ENCODE peak calls at places on chromosomes 5 and 9, in six cellular contexts. G is suprapubic skin, B is IMR-90, W is tibial nerve, J is uterus, O is HepG2. L is an unnamed sample.

GRCh38 chr5:24491482-24491881 is 153.3 kb downstream of the CDH10 start:
- DNase-seq in O (no peak), G (no peak), B (no peak), W (no peak), J (no peak), L (no peak)

GRCh38 chr5:153835891-153836515 is 202.7 kb downstream of the FAM114A2 start:
- DNase-seq in J (no peak), W (no peak), O (no peak), G (no peak), B (no peak), L (no peak)

GRCh38 chr5:41284938-41285337 is 71.6 kb upstream of the C6 start:
- DNase-seq in O (no peak), G (no peak), W (no peak), J (no peak), B (no peak), L (no peak)

GRCh38 chr5:78753093-78753531 is 104.5 kb upstream of the LHFPL2 start:
- DNase-seq in W (no peak), O (no peak), J (no peak), B (peak; percentile 68), G (no peak), L (no peak)

GRCh38 chr5:176568657-176569056 is 19.5 kb downstream of the CDHR2 start:
- DNase-seq in W (no peak), O (no peak), G (no peak), B (no peak), J (no peak), L (no peak)

GRCh38 chr5:176492431-176492830 is 44.2 kb downstream of the FAF2 start:
- DNase-seq in B (peak; percentile 20), J (no peak), O (no peak), G (no peak), W (no peak), L (no peak)

GRCh38 chr5:133321833-133322420 is 270.1 kb downstream of the HSPA4 start:
- DNase-seq in G (no peak), J (no peak), B (no peak), W (no peak), O (no peak), L (no peak)

GRCh38 chr5:64625678-64626077 is 64.6 kb upstream of the SHISAL2B start:
- DNase-seq in W (no peak), O (no peak), G (no peak), J (no peak), B (peak; percentile 67), L (no peak)

GRCh38 chr9:98569491-98569890 is 139.2 kb downstream of the GABBR2 start:
- DNase-seq in J (no peak), B (no peak), W (no peak), O (no peak), G (no peak), L (no peak)

GRCh38 chr9:127557466-127557869 is 54.6 kb upstream of the STXBP1 start:
- DNase-seq in J (no peak), G (peak; percentile 74), W (no peak), O (no peak), B (no peak), L (no peak)

GRCh38 chr5:133235696-133236426 is 184.0 kb downstream of the HSPA4 start:
- DNase-seq in G (no peak), W (no peak), O (no peak), J (no peak), B (peak; percentile 17), L (no peak)

GRCh38 chr9:74358944-74359343 is 138.2 kb upstream of the RORB start:
- DNase-seq in J (no peak), B (no peak), W (no peak), G (no peak), O (no peak), L (no peak)

GRCh38 chr5:128241071-128241695 is 157.6 kb downstream of the SLC12A2 start:
- DNase-seq in G (no peak), J (no peak), B (peak; percentile 20), W (no peak), O (no peak), L (no peak)

GRCh38 chr5:94807985-94808384 is 189.5 kb downstream of the SLF1 start:
- DNase-seq in B (no peak), J (no peak), W (no peak), G (no peak), O (no peak), L (no peak)

GRCh38 chr5:76715734-76716455 is at the start of gene F2R:
- DNase-seq in O (peak; percentile 24), J (peak; percentile 40), W (peak; percentile 21), G (no peak), B (peak; percentile 70), L (no peak)

GRCh38 chr5:65062684-65063083 is 294.0 kb downstream of the CWC27 start:
- DNase-seq in B (peak; percentile 94), O (no peak), W (peak; percentile 61), J (peak; percentile 54), G (no peak), L (no peak)

GRCh38 chr5:121189569-121190305 is 661.9 kb upstream of the FTMT start:
- DNase-seq in J (no peak), O (no peak), B (peak; percentile 50), G (no peak), W (peak; percentile 8), L (no peak)

GRCh38 chr9:69433426-69433825 is 108.4 kb downstream of the ENTREP1 start:
- DNase-seq in G (peak; percentile 20), W (no peak), B (peak; percentile 53), O (no peak), J (no peak), L (no peak)

GRCh38 chr5:378976-379742 is 57.6 kb downstream of the AHRR start:
- DNase-seq in G (peak; percentile 52), W (no peak), J (no peak), O (no peak), B (peak; percentile 89), L (no peak)

GRCh38 chr9:95018099-95018927 is 291.8 kb downstream of the AOPEP start:
- DNase-seq in B (peak; percentile 97), O (peak; percentile 20), J (no peak), W (peak; percentile 37), G (no peak), L (peak; percentile 32)

GRCh38 chr5:139052975-139053374 is 145.2 kb downstream of the SIL1 start:
- DNase-seq in B (no peak), J (no peak), W (no peak), G (no peak), O (no peak), L (no peak)

GRCh38 chr5:2251751-2252150 is 369.0 kb upstream of the IRX4 start:
- DNase-seq in J (no peak), O (no peak), W (no peak), B (no peak), G (no peak), L (no peak)

GRCh38 chr9:130588416-130588815 is 9.0 kb downstream of the FUBP3 start:
- DNase-seq in B (no peak), O (no peak), J (no peak), G (no peak), W (no peak), L (no peak)

GRCh38 chr9:121599186-121599871 is 52.1 kb upstream of the DAB2IP start:
- DNase-seq in J (peak; percentile 80), B (peak; percentile 26), W (no peak), G (no peak), O (peak; percentile 64), L (peak; percentile 71)

GRCh38 chr9:121597693-121598166 is 53.7 kb upstream of the DAB2IP start:
- DNase-seq in J (no peak), W (no peak), G (no peak), O (no peak), B (no peak), L (no peak)

GRCh38 chr9:121599872-121600585 is 51.4 kb upstream of the DAB2IP start:
- DNase-seq in W (no peak), O (no peak), G (no peak), B (no peak), J (no peak), L (no peak)

GRCh38 chr9:121596515-121596914 is 54.9 kb upstream of the DAB2IP start:
- DNase-seq in W (no peak), O (no peak), B (peak; percentile 56), G (no peak), J (no peak), L (no peak)

GRCh38 chr9:121598167-121599000 is 53.0 kb upstream of the DAB2IP start:
- DNase-seq in O (no peak), G (peak; percentile 91), W (no peak), J (peak; percentile 87), B (peak; percentile 86), L (peak; percentile 67)
- TF ChIP-seq POLR2A in O (no peak), G (no peak), W (no peak), J (peak; percentile 34), B (no peak), L (no peak)

DNA sequence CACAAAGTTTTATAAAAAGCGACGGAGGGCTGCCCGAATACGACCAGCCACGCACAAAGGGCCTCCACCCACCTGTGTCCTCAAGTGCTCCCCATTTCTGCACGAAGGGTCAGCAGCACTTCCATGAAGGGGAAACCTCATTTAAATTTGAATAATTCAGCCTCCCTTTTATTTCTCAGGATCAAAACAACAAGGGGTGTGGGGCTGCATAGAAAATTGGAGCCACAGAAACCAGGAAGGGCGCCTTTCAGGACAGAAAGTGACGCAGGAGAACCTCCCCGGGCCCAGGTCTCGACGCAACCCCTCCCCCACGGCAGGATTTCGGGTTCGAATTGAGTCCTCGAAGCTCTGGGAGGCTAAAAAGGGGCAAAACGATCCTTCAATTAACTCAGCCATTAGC is 2.1 kb downstream of the NRARP start:
- DNase-seq in W (no peak), J (no peak), O (no peak), G (no peak), B (no peak), L (no peak)
- TF ChIP-seq POLR2A in W (no peak), J (no peak), O (no peak), G (no peak), B (no peak), L (no peak)

GRCh38 chr5:14419686-14420085 is 161.9 kb upstream of the OTULINL start:
- DNase-seq in J (no peak), B (no peak), W (no peak), G (no peak), O (no peak), L (no peak)
- TF ChIP-seq POLR2A in J (no peak), B (no peak), W (no peak), G (no peak), O (no peak), L (no peak)

GRCh38 chr5:143812085-143812705 is at the start of gene HMHB1:
- DNase-seq in J (no peak), O (no peak), B (no peak), G (no peak), W (no peak), L (no peak)
- TF ChIP-seq POLR2A in J (no peak), O (no peak), B (no peak), G (no peak), W (no peak), L (no peak)

DNA sequence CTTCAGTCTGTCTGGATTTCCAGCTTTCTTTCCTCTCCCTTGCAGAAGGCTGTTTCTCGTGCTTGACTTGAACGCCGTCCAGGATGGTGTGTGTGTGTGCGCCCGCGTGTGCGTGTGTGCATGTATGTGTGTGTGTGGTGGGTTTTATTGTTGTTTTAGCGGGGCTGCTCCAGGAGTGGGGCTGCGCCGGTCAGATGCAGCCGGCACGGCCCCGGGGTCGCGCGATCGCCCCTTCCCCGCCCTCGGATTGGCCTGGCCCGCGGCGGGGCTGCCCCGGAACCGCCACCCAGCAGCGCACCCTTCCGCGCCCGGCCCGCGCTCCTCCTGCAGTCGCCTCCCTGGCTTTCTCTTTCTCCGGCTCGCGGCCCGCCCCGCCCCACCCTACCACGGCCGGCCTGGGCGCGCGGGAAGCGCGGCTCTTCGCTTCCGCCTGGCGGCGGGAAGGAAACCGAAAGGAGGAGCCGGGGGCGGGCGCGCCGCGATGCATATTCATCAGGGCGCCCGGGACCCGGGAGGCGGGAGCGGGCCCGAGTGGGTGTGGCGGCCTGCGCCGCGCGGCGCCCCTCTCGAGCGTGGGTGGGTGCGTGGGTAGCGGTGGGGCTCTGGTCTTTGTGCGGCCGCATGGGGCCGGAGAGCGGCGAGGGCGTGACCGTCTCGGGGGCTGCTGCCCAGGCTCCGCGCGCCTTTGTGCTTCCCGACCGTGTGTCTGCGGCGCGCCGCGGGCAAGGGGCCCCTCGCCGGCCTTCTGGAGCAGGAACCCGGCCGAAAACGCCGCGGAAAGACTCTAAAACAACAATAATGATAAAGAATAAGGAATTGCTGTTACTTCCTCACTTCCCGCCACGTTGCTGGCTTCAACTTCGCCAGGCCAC is 8.5 kb upstream of the NFIB start:
- DNase-seq in G (peak; percentile 94), J (peak; percentile 94), B (peak; percentile 76), O (peak; percentile 71), W (peak; percentile 82), L (peak; percentile 56)
- TF ChIP-seq POLR2A in G (peak; percentile 49), J (peak; percentile 56), B (no peak), O (no peak), W (peak; percentile 26), L (no peak)